ENCODE peak calls at places on chromosomes 5 and 9, in five cellular contexts. C, S, L, V and Y are unnamed samples.

GRCh38 chr5:141345327-141345726 is 1.7 kb downstream of the PCDHGA3 start:
- DNase-seq in V (no peak), L (no peak), C (no peak), S (no peak), Y (no peak)

GRCh38 chr5:38660194-38660668 is 103.8 kb upstream of the LIFR start:
- DNase-seq in V (peak; percentile 82), S (peak; percentile 38), C (peak; percentile 26), L (no peak), Y (no peak)

GRCh38 chr5:116237917-116238502 is 153.2 kb downstream of the COMMD10 start:
- DNase-seq in L (no peak), C (no peak), S (no peak), V (no peak), Y (no peak)

GRCh38 chr9:134295101-134295745 is 31.0 kb upstream of the RXRA start:
- DNase-seq in S (no peak), C (no peak), L (no peak), V (no peak), Y (no peak)

GRCh38 chr5:179906795-179907569 is 715 bp downstream of the TBC1D9B start:
- DNase-seq in V (peak; percentile 39), L (no peak), C (peak; percentile 33), S (no peak), Y (no peak)

GRCh38 chr9:75041041-75041440 is 12.9 kb upstream of the CARNMT1 start:
- DNase-seq in V (no peak), L (no peak), C (no peak), S (no peak), Y (no peak)

GRCh38 chr5:72569423-72569939 is 62.3 kb upstream of the ZNF366 start:
- DNase-seq in S (no peak), V (no peak), C (no peak), L (no peak), Y (no peak)

GRCh38 chr5:179904463-179905143 is 3.1 kb downstream of the TBC1D9B start:
- DNase-seq in V (no peak), S (no peak), L (no peak), C (no peak), Y (no peak)

GRCh38 chr5:135594416-135594960 is 15.7 kb upstream of the CXCL14 start:
- DNase-seq in V (no peak), L (no peak), S (no peak), C (no peak), Y (no peak)

GRCh38 chr9:89554307-89554706 is 50.5 kb upstream of the GADD45G start:
- DNase-seq in C (no peak), S (no peak), L (no peak), V (no peak), Y (no peak)
- TF ChIP-seq CTCF in C (no peak), S (no peak), L (no peak), V (no peak), Y (no peak)

GRCh38 chr5:105878402-105878801 is 1792.3 kb downstream of the EFNA5 start:
- DNase-seq in S (no peak), L (no peak), C (no peak), V (no peak), Y (no peak)
- TF ChIP-seq CTCF in S (no peak), L (no peak), C (no peak), V (no peak), Y (no peak)

GRCh38 chr5:160385496-160385895 is 14.4 kb downstream of the FAM200C start:
- DNase-seq in L (no peak), S (no peak), C (no peak), V (no peak), Y (no peak)

GRCh38 chr5:160395111-160395510 is 4.7 kb downstream of the FAM200C start:
- DNase-seq in C (no peak), S (no peak), L (no peak), V (no peak), Y (no peak)

GRCh38 chr5:160387445-160387844 is 12.4 kb downstream of the FAM200C start:
- DNase-seq in C (no peak), L (no peak), V (no peak), S (no peak), Y (no peak)

GRCh38 chr5:160390787-160391696 is 8.8 kb downstream of the FAM200C start:
- DNase-seq in L (no peak), C (peak; percentile 26), V (no peak), S (no peak), Y (peak; percentile 27)
- TF ChIP-seq CTCF in L (peak; percentile 66), C (peak; percentile 70), V (peak; percentile 74), S (peak; percentile 65), Y (peak; percentile 50)

DNA sequence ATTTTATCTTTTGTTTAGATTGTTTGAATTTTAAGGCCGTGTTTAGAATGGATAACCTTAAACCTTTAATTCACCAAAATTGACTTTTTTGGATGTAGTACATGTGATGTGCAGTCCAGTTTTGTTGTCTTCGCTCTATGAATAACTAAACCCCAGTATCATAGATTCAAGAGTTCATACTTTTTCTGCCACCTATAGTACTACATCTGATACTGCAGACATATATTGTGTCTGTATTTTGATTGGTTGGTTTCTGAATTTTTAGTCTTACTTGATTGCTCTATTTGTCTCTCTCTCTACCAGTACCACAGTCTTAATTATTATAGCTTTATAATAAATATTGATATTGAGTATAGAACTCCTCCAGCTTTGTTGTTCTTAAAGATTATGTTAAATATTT is 58.1 kb downstream of the PPIP5K2 start:
- DNase-seq in S (no peak), V (no peak), L (no peak), C (no peak), Y (no peak)
- TF ChIP-seq CTCF in S (no peak), V (peak; percentile 15), L (no peak), C (no peak), Y (no peak)

GRCh38 chr5:50583621-50584020 is 82.8 kb upstream of the PARP8 start:
- DNase-seq in L (no peak), V (no peak), C (no peak), S (no peak), Y (no peak)
- TF ChIP-seq CTCF in L (no peak), V (no peak), C (no peak), S (peak; percentile 9), Y (no peak)

GRCh38 chr9:87796232-87796631 is 70.3 kb downstream of the CTSL start:
- DNase-seq in V (peak; percentile 75), C (no peak), L (no peak), S (no peak), Y (no peak)
- TF ChIP-seq CTCF in V (no peak), C (no peak), L (no peak), S (no peak), Y (no peak)

DNA sequence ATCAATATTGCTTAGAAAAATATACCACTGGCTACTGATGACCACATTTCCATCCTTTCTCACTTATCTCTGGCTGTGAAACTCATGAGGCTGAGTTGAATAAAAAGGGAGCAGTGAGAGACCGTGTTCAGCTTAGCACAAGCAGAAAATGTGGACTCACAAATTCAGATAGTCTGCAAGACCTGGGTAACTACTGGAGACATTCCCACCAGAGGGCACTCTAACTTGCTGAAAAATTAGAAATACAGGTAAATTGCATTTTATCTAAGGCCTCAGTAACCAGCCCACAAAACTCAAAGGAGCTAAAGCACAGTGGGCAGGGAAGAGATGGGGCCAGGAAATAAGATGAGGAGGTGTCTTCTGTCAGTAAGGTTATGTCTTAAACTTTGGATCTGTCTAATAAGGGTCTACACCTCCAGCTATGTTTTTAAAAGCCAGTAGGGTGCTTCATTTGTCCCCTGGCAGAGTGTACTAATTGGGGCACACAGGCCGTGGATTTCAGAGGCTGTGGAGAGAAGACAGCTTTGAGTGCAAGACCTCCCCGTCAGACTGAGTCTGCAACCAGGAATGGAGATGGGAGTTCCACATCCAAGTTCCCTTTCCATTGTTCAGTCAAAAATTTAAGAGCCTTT is 8.7 kb upstream of the NDUFB6 start:
- DNase-seq in V (peak; percentile 52), C (peak; percentile 75), S (no peak), L (no peak), Y (peak; percentile 43)
- TF ChIP-seq CTCF in V (peak; percentile 70), C (peak; percentile 77), S (peak; percentile 83), L (peak; percentile 47), Y (peak; percentile 66)

GRCh38 chr9:10366171-10366779 is 246.5 kb downstream of the PTPRD start:
- DNase-seq in L (no peak), S (peak; percentile 18), C (peak; percentile 61), V (no peak), Y (peak; percentile 10)
- TF ChIP-seq CTCF in L (no peak), S (peak; percentile 50), C (peak; percentile 81), V (peak; percentile 66), Y (peak; percentile 74)

GRCh38 chr5:139468421-139468931 is 2.3 kb upstream of the SMIM33 start:
- DNase-seq in S (no peak), C (no peak), L (no peak), V (peak; percentile 76), Y (no peak)
- TF ChIP-seq CTCF in S (no peak), C (no peak), L (no peak), V (no peak), Y (no peak)